ENCODE peak calls at places on chromosomes 16 and 17, in ten cellular contexts. One of them, this sample, is unnamed.
A peak's percentile ranks its signal among the peaks of the same experiment; 100 is the strongest.

GRCh38 chr16:89629827-89630610 is 16.6 kb downstream of the DPEP1 start:
- DNase-seq in hypothalamus: no peak
- DNase-seq in stomach: no peak
- DNase-seq in OCI-M1: no peak
- DNase-seq in EL: no peak
- DNase-seq in T-helper 9 cell: no peak
- DNase-seq in foreskin keratinocyte: no peak
- DNase-seq in osteocyte: no peak
- DNase-seq in Right ventricle myocardium inferior: no peak
- DNase-seq in WTC11: no peak
- DNase-seq in this sample: no peak

GRCh38 chr17:44279586-44280344 is 11.8 kb upstream of the SLC4A1 start:
- DNase-seq in hypothalamus: peak; percentile 14
- DNase-seq in stomach: peak; percentile 64
- DNase-seq in OCI-M1: peak; percentile 90
- DNase-seq in EL: peak; percentile 94
- DNase-seq in T-helper 9 cell: no peak
- DNase-seq in foreskin keratinocyte: no peak
- DNase-seq in osteocyte: no peak
- DNase-seq in Right ventricle myocardium inferior: peak; percentile 84
- DNase-seq in WTC11: peak; percentile 80
- DNase-seq in this sample: no peak

GRCh38 chr17:80924111-80924806 is 67.4 kb upstream of the CHMP6 start:
- DNase-seq in hypothalamus: no peak
- DNase-seq in stomach: no peak
- DNase-seq in OCI-M1: no peak
- DNase-seq in EL: no peak
- DNase-seq in T-helper 9 cell: no peak
- DNase-seq in foreskin keratinocyte: no peak
- DNase-seq in osteocyte: no peak
- DNase-seq in Right ventricle myocardium inferior: no peak
- DNase-seq in WTC11: no peak
- DNase-seq in this sample: no peak

GRCh38 chr17:4332296-4332970 is 34.0 kb downstream of the UBE2G1 start:
- DNase-seq in hypothalamus: no peak
- DNase-seq in stomach: no peak
- DNase-seq in OCI-M1: no peak
- DNase-seq in EL: peak; percentile 32
- DNase-seq in T-helper 9 cell: no peak
- DNase-seq in foreskin keratinocyte: no peak
- DNase-seq in osteocyte: no peak
- DNase-seq in Right ventricle myocardium inferior: no peak
- DNase-seq in WTC11: peak; percentile 24
- DNase-seq in this sample: no peak

GRCh38 chr16:24075929-24076716 is 180.0 kb upstream of the CACNG3 start:
- DNase-seq in hypothalamus: no peak
- DNase-seq in stomach: no peak
- DNase-seq in OCI-M1: peak; percentile 52
- DNase-seq in EL: no peak
- DNase-seq in T-helper 9 cell: no peak
- DNase-seq in foreskin keratinocyte: peak; percentile 14
- DNase-seq in osteocyte: peak; percentile 56
- DNase-seq in Right ventricle myocardium inferior: no peak
- DNase-seq in WTC11: no peak
- DNase-seq in this sample: no peak

GRCh38 chr17:59038734-59039133 is 67.9 kb downstream of the TRIM37 start:
- DNase-seq in hypothalamus: no peak
- DNase-seq in stomach: no peak
- DNase-seq in OCI-M1: no peak
- DNase-seq in EL: no peak
- DNase-seq in T-helper 9 cell: no peak
- DNase-seq in foreskin keratinocyte: no peak
- DNase-seq in osteocyte: no peak
- DNase-seq in Right ventricle myocardium inferior: no peak
- DNase-seq in WTC11: no peak
- DNase-seq in this sample: no peak

GRCh38 chr16:8579559-8579958 is 10.8 kb downstream of the TMEM114 start:
- DNase-seq in hypothalamus: no peak
- DNase-seq in stomach: no peak
- DNase-seq in OCI-M1: no peak
- DNase-seq in EL: no peak
- DNase-seq in T-helper 9 cell: no peak
- DNase-seq in foreskin keratinocyte: no peak
- DNase-seq in osteocyte: no peak
- DNase-seq in Right ventricle myocardium inferior: no peak
- DNase-seq in WTC11: no peak
- DNase-seq in this sample: no peak

GRCh38 chr16:88769617-88770458 is 15.2 kb downstream of the PIEZO1 start:
- DNase-seq in hypothalamus: no peak
- DNase-seq in stomach: no peak
- DNase-seq in OCI-M1: peak; percentile 84
- DNase-seq in EL: no peak
- DNase-seq in T-helper 9 cell: no peak
- DNase-seq in foreskin keratinocyte: peak; percentile 46
- DNase-seq in osteocyte: no peak
- DNase-seq in Right ventricle myocardium inferior: no peak
- DNase-seq in WTC11: peak; percentile 78
- DNase-seq in this sample: no peak

GRCh38 chr17:78041401-78042179 is 83.1 kb downstream of the TNRC6C start:
- DNase-seq in hypothalamus: no peak
- DNase-seq in stomach: no peak
- DNase-seq in OCI-M1: peak; percentile 37
- DNase-seq in EL: peak; percentile 14
- DNase-seq in T-helper 9 cell: no peak
- DNase-seq in foreskin keratinocyte: no peak
- DNase-seq in osteocyte: no peak
- DNase-seq in Right ventricle myocardium inferior: no peak
- DNase-seq in WTC11: no peak
- DNase-seq in this sample: no peak

GRCh38 chr16:3625911-3626732 is 14.7 kb upstream of the SLX4 start:
- DNase-seq in hypothalamus: no peak
- DNase-seq in stomach: no peak
- DNase-seq in OCI-M1: peak; percentile 81
- DNase-seq in EL: no peak
- DNase-seq in T-helper 9 cell: no peak
- DNase-seq in foreskin keratinocyte: peak; percentile 18
- DNase-seq in osteocyte: no peak
- DNase-seq in Right ventricle myocardium inferior: no peak
- DNase-seq in WTC11: no peak
- DNase-seq in this sample: no peak

GRCh38 chr16:91484-91883 is 13.5 kb downstream of the MPG start:
- DNase-seq in hypothalamus: peak; percentile 57
- DNase-seq in stomach: peak; percentile 48
- DNase-seq in OCI-M1: no peak
- DNase-seq in EL: no peak
- DNase-seq in T-helper 9 cell: no peak
- DNase-seq in foreskin keratinocyte: no peak
- DNase-seq in osteocyte: no peak
- DNase-seq in Right ventricle myocardium inferior: peak; percentile 72
- DNase-seq in WTC11: no peak
- DNase-seq in this sample: peak; percentile 29

GRCh38 chr16:9033125-9033830 is 58.2 kb upstream of the HAPSTR1 start:
- DNase-seq in hypothalamus: no peak
- DNase-seq in stomach: peak; percentile 64
- DNase-seq in OCI-M1: peak; percentile 54
- DNase-seq in EL: peak; percentile 65
- DNase-seq in T-helper 9 cell: no peak
- DNase-seq in foreskin keratinocyte: no peak
- DNase-seq in osteocyte: no peak
- DNase-seq in Right ventricle myocardium inferior: no peak
- DNase-seq in WTC11: peak; percentile 74
- DNase-seq in this sample: no peak

GRCh38 chr17:32525116-32525515 is 38.3 kb downstream of the CDK5R1 start:
- DNase-seq in hypothalamus: no peak
- DNase-seq in stomach: no peak
- DNase-seq in OCI-M1: no peak
- DNase-seq in EL: peak; percentile 57
- DNase-seq in T-helper 9 cell: no peak
- DNase-seq in foreskin keratinocyte: peak; percentile 6
- DNase-seq in osteocyte: no peak
- DNase-seq in Right ventricle myocardium inferior: no peak
- DNase-seq in WTC11: no peak
- DNase-seq in this sample: no peak

GRCh38 chr17:79905832-79906231 is 66.6 kb upstream of the CBX4 start:
- DNase-seq in hypothalamus: no peak
- DNase-seq in stomach: no peak
- DNase-seq in OCI-M1: peak; percentile 41
- DNase-seq in EL: no peak
- DNase-seq in T-helper 9 cell: no peak
- DNase-seq in foreskin keratinocyte: no peak
- DNase-seq in osteocyte: no peak
- DNase-seq in Right ventricle myocardium inferior: no peak
- DNase-seq in WTC11: peak; percentile 26
- DNase-seq in this sample: no peak

GRCh38 chr17:3821101-3821500 is 20.1 kb upstream of the ITGAE start:
- DNase-seq in hypothalamus: no peak
- DNase-seq in stomach: no peak
- DNase-seq in OCI-M1: no peak
- DNase-seq in EL: no peak
- DNase-seq in T-helper 9 cell: no peak
- DNase-seq in foreskin keratinocyte: no peak
- DNase-seq in osteocyte: no peak
- DNase-seq in Right ventricle myocardium inferior: no peak
- DNase-seq in WTC11: no peak
- DNase-seq in this sample: no peak

GRCh38 chr17:58264407-58265103 is 16.2 kb downstream of the MPO start:
- DNase-seq in hypothalamus: no peak
- DNase-seq in stomach: no peak
- DNase-seq in OCI-M1: no peak
- DNase-seq in EL: no peak
- DNase-seq in T-helper 9 cell: no peak
- DNase-seq in foreskin keratinocyte: no peak
- DNase-seq in osteocyte: peak; percentile 32
- DNase-seq in Right ventricle myocardium inferior: no peak
- DNase-seq in WTC11: no peak
- DNase-seq in this sample: no peak

GRCh38 chr17:36496018-36496789 is 9.7 kb downstream of the ZNHIT3 start:
- DNase-seq in hypothalamus: no peak
- DNase-seq in stomach: no peak
- DNase-seq in OCI-M1: no peak
- DNase-seq in EL: no peak
- DNase-seq in T-helper 9 cell: no peak
- DNase-seq in foreskin keratinocyte: no peak
- DNase-seq in osteocyte: no peak
- DNase-seq in Right ventricle myocardium inferior: no peak
- DNase-seq in WTC11: no peak
- DNase-seq in this sample: no peak

GRCh38 chr16:55672471-55672870 is 16.7 kb downstream of the SLC6A2 start:
- DNase-seq in hypothalamus: no peak
- DNase-seq in stomach: no peak
- DNase-seq in OCI-M1: no peak
- DNase-seq in EL: peak; percentile 53
- DNase-seq in T-helper 9 cell: no peak
- DNase-seq in foreskin keratinocyte: no peak
- DNase-seq in osteocyte: no peak
- DNase-seq in Right ventricle myocardium inferior: no peak
- DNase-seq in WTC11: no peak
- DNase-seq in this sample: no peak

GRCh38 chr17:70544307-70544706 is 375.0 kb downstream of the KCNJ2 start:
- DNase-seq in hypothalamus: no peak
- DNase-seq in stomach: no peak
- DNase-seq in OCI-M1: peak; percentile 32
- DNase-seq in EL: no peak
- DNase-seq in T-helper 9 cell: no peak
- DNase-seq in foreskin keratinocyte: no peak
- DNase-seq in osteocyte: no peak
- DNase-seq in Right ventricle myocardium inferior: no peak
- DNase-seq in WTC11: no peak
- DNase-seq in this sample: no peak

GRCh38 chr16:84485255-84486010 is 19.0 kb downstream of the MEAK7 start:
- DNase-seq in hypothalamus: no peak
- DNase-seq in stomach: peak; percentile 8
- DNase-seq in OCI-M1: no peak
- DNase-seq in EL: no peak
- DNase-seq in T-helper 9 cell: no peak
- DNase-seq in foreskin keratinocyte: no peak
- DNase-seq in osteocyte: peak; percentile 56
- DNase-seq in Right ventricle myocardium inferior: no peak
- DNase-seq in WTC11: no peak
- DNase-seq in this sample: no peak

GRCh38 chr16:9820481-9821246 is 361.6 kb downstream of the GRIN2A start:
- DNase-seq in hypothalamus: no peak
- DNase-seq in stomach: no peak
- DNase-seq in OCI-M1: no peak
- DNase-seq in EL: no peak
- DNase-seq in T-helper 9 cell: no peak
- DNase-seq in foreskin keratinocyte: no peak
- DNase-seq in osteocyte: no peak
- DNase-seq in Right ventricle myocardium inferior: no peak
- DNase-seq in WTC11: peak; percentile 65
- DNase-seq in this sample: no peak

GRCh38 chr16:70454221-70455034 is at the start of gene FCSK:
- DNase-seq in hypothalamus: peak; percentile 55
- DNase-seq in stomach: peak; percentile 64
- DNase-seq in OCI-M1: peak; percentile 87
- DNase-seq in EL: peak; percentile 72
- DNase-seq in T-helper 9 cell: peak; percentile 58
- DNase-seq in foreskin keratinocyte: peak; percentile 75
- DNase-seq in osteocyte: no peak
- DNase-seq in Right ventricle myocardium inferior: peak; percentile 88
- DNase-seq in WTC11: peak; percentile 84
- DNase-seq in this sample: peak; percentile 37

GRCh38 chr16:50160495-50161164 is 7.5 kb downstream of the TENT4B start:
- DNase-seq in hypothalamus: no peak
- DNase-seq in stomach: no peak
- DNase-seq in OCI-M1: peak; percentile 5
- DNase-seq in EL: peak; percentile 54
- DNase-seq in T-helper 9 cell: no peak
- DNase-seq in foreskin keratinocyte: no peak
- DNase-seq in osteocyte: no peak
- DNase-seq in Right ventricle myocardium inferior: no peak
- DNase-seq in WTC11: no peak
- DNase-seq in this sample: no peak

GRCh38 chr17:31467502-31468256 is 76.2 kb downstream of the RAB11FIP4 start:
- DNase-seq in hypothalamus: no peak
- DNase-seq in stomach: peak; percentile 82
- DNase-seq in OCI-M1: no peak
- DNase-seq in EL: no peak
- DNase-seq in T-helper 9 cell: no peak
- DNase-seq in foreskin keratinocyte: no peak
- DNase-seq in osteocyte: no peak
- DNase-seq in Right ventricle myocardium inferior: no peak
- DNase-seq in WTC11: peak; percentile 34
- DNase-seq in this sample: peak; percentile 60

GRCh38 chr17:59846391-59847165 is 46.2 kb downstream of the TUBD1 start:
- DNase-seq in hypothalamus: no peak
- DNase-seq in stomach: peak; percentile 45
- DNase-seq in OCI-M1: peak; percentile 60
- DNase-seq in EL: peak; percentile 52
- DNase-seq in T-helper 9 cell: no peak
- DNase-seq in foreskin keratinocyte: peak; percentile 98
- DNase-seq in osteocyte: no peak
- DNase-seq in Right ventricle myocardium inferior: no peak
- DNase-seq in WTC11: no peak
- DNase-seq in this sample: peak; percentile 15

GRCh38 chr16:65069090-65069489 is 52.8 kb downstream of the CDH11 start:
- DNase-seq in hypothalamus: no peak
- DNase-seq in stomach: no peak
- DNase-seq in OCI-M1: no peak
- DNase-seq in EL: peak; percentile 93
- DNase-seq in T-helper 9 cell: no peak
- DNase-seq in foreskin keratinocyte: peak; percentile 72
- DNase-seq in osteocyte: no peak
- DNase-seq in Right ventricle myocardium inferior: no peak
- DNase-seq in WTC11: no peak
- DNase-seq in this sample: no peak